ENCODE peak calls at places on chromosomes 11 and 22, in six cellular contexts. Q, V, F, Z, A and O are unnamed samples.

GRCh38 chr11:13955971-13956421 is 6.5 kb upstream of the SPON1 start:
- DNase-seq in Z (peak; percentile 61), V (peak; percentile 66), F (peak; percentile 49), A (no peak), Q (peak; percentile 66), O (peak; percentile 83)

GRCh38 chr22:35538801-35539321 is 1.8 kb upstream of the RASD2 start:
- DNase-seq in A (no peak), F (no peak), Q (no peak), V (no peak), Z (peak; percentile 41), O (no peak)

GRCh38 chr11:32081129-32081641 is 9.7 kb upstream of the RCN1 start:
- DNase-seq in V (no peak), Z (peak; percentile 56), F (no peak), A (no peak), Q (no peak), O (no peak)

GRCh38 chr11:88535266-88535665 is 197.7 kb upstream of the CTSC start:
- DNase-seq in Z (no peak), Q (no peak), A (no peak), F (no peak), V (no peak), O (no peak)

GRCh38 chr11:56843816-56844215 is 95.3 kb upstream of the OR9G4 start:
- DNase-seq in Q (no peak), F (no peak), A (no peak), Z (no peak), V (no peak), O (no peak)

GRCh38 chr11:30435488-30435887 is 112.6 kb downstream of the ARL14EP start:
- DNase-seq in F (no peak), A (no peak), V (no peak), Q (no peak), Z (no peak), O (no peak)

GRCh38 chr22:44860311-44860710 is 107.9 kb downstream of the ARHGAP8 start:
- DNase-seq in V (no peak), Z (no peak), A (no peak), F (no peak), Q (no peak), O (no peak)

GRCh38 chr11:125224391-125225015 is 60.0 kb downstream of the PKNOX2 start:
- DNase-seq in V (peak; percentile 34), Z (peak; percentile 6), A (no peak), F (no peak), Q (peak; percentile 40), O (peak; percentile 68)